ENCODE peak calls at places on chromosomes 13 and 19, in nine cellular contexts. One of them, this sample, is unnamed.

GRCh38 chr13:111664060-111664459 is 343.6 kb downstream of the TEX29 start:
- ATAC-seq in A549: no peak
- ATAC-seq in CD8-positive, alpha-beta T cell: no peak
- ATAC-seq in heart right ventricle: peak; percentile 73
- ATAC-seq in aorta: no peak
- ATAC-seq in gastrocnemius medialis: no peak
- ATAC-seq in pancreas: no peak
- ATAC-seq in foreskin keratinocyte: no peak
- ATAC-seq in heart left ventricle: peak; percentile 27
- ATAC-seq in this sample: no peak

GRCh38 chr13:28336193-28336657 is 158.7 kb downstream of the FLT1 start:
- ATAC-seq in A549: no peak
- ATAC-seq in CD8-positive, alpha-beta T cell: no peak
- ATAC-seq in heart right ventricle: peak; percentile 69
- ATAC-seq in aorta: peak; percentile 59
- ATAC-seq in gastrocnemius medialis: peak; percentile 74
- ATAC-seq in pancreas: no peak
- ATAC-seq in foreskin keratinocyte: no peak
- ATAC-seq in heart left ventricle: peak; percentile 68
- ATAC-seq in this sample: peak; percentile 71

GRCh38 chr13:35840991-35841604 is 290.1 kb downstream of the DCLK1 start:
- ATAC-seq in A549: no peak
- ATAC-seq in CD8-positive, alpha-beta T cell: no peak
- ATAC-seq in heart right ventricle: no peak
- ATAC-seq in aorta: no peak
- ATAC-seq in gastrocnemius medialis: no peak
- ATAC-seq in pancreas: no peak
- ATAC-seq in foreskin keratinocyte: no peak
- ATAC-seq in heart left ventricle: no peak
- ATAC-seq in this sample: peak; percentile 77

GRCh38 chr13:28027607-28028364 is 39.3 kb upstream of the URAD start:
- ATAC-seq in A549: no peak
- ATAC-seq in CD8-positive, alpha-beta T cell: peak; percentile 36
- ATAC-seq in heart right ventricle: no peak
- ATAC-seq in aorta: no peak
- ATAC-seq in gastrocnemius medialis: no peak
- ATAC-seq in pancreas: no peak
- ATAC-seq in foreskin keratinocyte: no peak
- ATAC-seq in heart left ventricle: no peak
- ATAC-seq in this sample: no peak

GRCh38 chr13:27160657-27161174 is 10.9 kb downstream of the USP12 start:
- ATAC-seq in A549: no peak
- ATAC-seq in CD8-positive, alpha-beta T cell: peak; percentile 77
- ATAC-seq in heart right ventricle: no peak
- ATAC-seq in aorta: no peak
- ATAC-seq in gastrocnemius medialis: no peak
- ATAC-seq in pancreas: no peak
- ATAC-seq in foreskin keratinocyte: no peak
- ATAC-seq in heart left ventricle: no peak
- ATAC-seq in this sample: no peak

GRCh38 chr19:43519436-43520088 is 7.4 kb downstream of the ETHE1 start:
- ATAC-seq in A549: peak; percentile 88
- ATAC-seq in CD8-positive, alpha-beta T cell: peak; percentile 95
- ATAC-seq in heart right ventricle: peak; percentile 60
- ATAC-seq in aorta: peak; percentile 89
- ATAC-seq in gastrocnemius medialis: peak; percentile 66
- ATAC-seq in pancreas: peak; percentile 92
- ATAC-seq in foreskin keratinocyte: peak; percentile 93
- ATAC-seq in heart left ventricle: peak; percentile 71
- ATAC-seq in this sample: peak; percentile 66

GRCh38 chr19:16397791-16398529 is 73.3 kb downstream of the KLF2 start:
- ATAC-seq in A549: no peak
- ATAC-seq in CD8-positive, alpha-beta T cell: no peak
- ATAC-seq in heart right ventricle: peak; percentile 63
- ATAC-seq in aorta: peak; percentile 68
- ATAC-seq in gastrocnemius medialis: no peak
- ATAC-seq in pancreas: peak; percentile 42
- ATAC-seq in foreskin keratinocyte: no peak
- ATAC-seq in heart left ventricle: peak; percentile 54
- ATAC-seq in this sample: peak; percentile 72

GRCh38 chr13:72530471-72530870 is 197.0 kb downstream of the MZT1 start:
- ATAC-seq in A549: no peak
- ATAC-seq in CD8-positive, alpha-beta T cell: no peak
- ATAC-seq in heart right ventricle: no peak
- ATAC-seq in aorta: no peak
- ATAC-seq in gastrocnemius medialis: no peak
- ATAC-seq in pancreas: no peak
- ATAC-seq in foreskin keratinocyte: no peak
- ATAC-seq in heart left ventricle: no peak
- ATAC-seq in this sample: no peak

GRCh38 chr13:114235697-114236096 is 1.0 kb downstream of the CDC16 start:
- ATAC-seq in A549: no peak
- ATAC-seq in CD8-positive, alpha-beta T cell: no peak
- ATAC-seq in heart right ventricle: no peak
- ATAC-seq in aorta: no peak
- ATAC-seq in gastrocnemius medialis: no peak
- ATAC-seq in pancreas: peak; percentile 4
- ATAC-seq in foreskin keratinocyte: no peak
- ATAC-seq in heart left ventricle: no peak
- ATAC-seq in this sample: no peak

DNA sequence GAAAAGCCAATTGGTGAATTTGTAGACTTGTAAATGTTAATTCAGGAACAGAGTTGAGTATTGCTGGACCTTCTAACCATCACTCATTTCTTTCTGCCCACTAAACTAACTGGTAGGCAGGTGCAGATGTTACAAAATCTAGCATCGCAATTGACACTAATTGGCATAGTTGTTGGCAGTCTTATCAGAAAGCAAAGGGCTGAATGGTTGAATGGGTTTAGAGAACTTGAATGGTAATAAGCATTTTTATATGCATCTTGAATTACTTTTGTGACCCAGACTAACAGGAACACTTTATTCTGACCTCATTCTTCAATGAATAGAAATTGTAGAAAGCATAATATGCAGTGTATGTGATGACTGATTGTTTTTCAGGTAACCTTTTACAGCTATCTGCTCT is 189.1 kb downstream of the GGACT start:
- ATAC-seq in A549: no peak
- ATAC-seq in CD8-positive, alpha-beta T cell: no peak
- ATAC-seq in heart right ventricle: no peak
- ATAC-seq in aorta: no peak
- ATAC-seq in gastrocnemius medialis: no peak
- ATAC-seq in pancreas: no peak
- ATAC-seq in foreskin keratinocyte: no peak
- ATAC-seq in heart left ventricle: no peak
- ATAC-seq in this sample: no peak
- H3K27ac ChIP-seq in A549: no peak overlapping the region
- H3K27ac ChIP-seq in CD8-positive, alpha-beta T cell: no peak overlapping the region
- H3K27ac ChIP-seq in heart right ventricle: no peak overlapping the region
- H3K27ac ChIP-seq in aorta: no peak overlapping the region
- H3K27ac ChIP-seq in gastrocnemius medialis: no peak overlapping the region
- H3K27ac ChIP-seq in pancreas: no peak overlapping the region
- H3K27ac ChIP-seq in foreskin keratinocyte: no peak overlapping the region
- H3K27ac ChIP-seq in heart left ventricle: no peak overlapping the region
- H3K27ac ChIP-seq in this sample: no peak overlapping the region

GRCh38 chr13:42007844-42008243 is 40.6 kb upstream of the DGKH start:
- ATAC-seq in A549: no peak
- ATAC-seq in CD8-positive, alpha-beta T cell: no peak
- ATAC-seq in heart right ventricle: no peak
- ATAC-seq in aorta: no peak
- ATAC-seq in gastrocnemius medialis: no peak
- ATAC-seq in pancreas: no peak
- ATAC-seq in foreskin keratinocyte: no peak
- ATAC-seq in heart left ventricle: no peak
- ATAC-seq in this sample: no peak
- H3K27ac ChIP-seq in A549: no peak overlapping the region
- H3K27ac ChIP-seq in CD8-positive, alpha-beta T cell: no peak overlapping the region
- H3K27ac ChIP-seq in heart right ventricle: no peak overlapping the region
- H3K27ac ChIP-seq in aorta: no peak overlapping the region
- H3K27ac ChIP-seq in gastrocnemius medialis: no peak overlapping the region
- H3K27ac ChIP-seq in pancreas: no peak overlapping the region
- H3K27ac ChIP-seq in foreskin keratinocyte: no peak overlapping the region
- H3K27ac ChIP-seq in heart left ventricle: no peak overlapping the region
- H3K27ac ChIP-seq in this sample: no peak overlapping the region

GRCh38 chr13:33205804-33206221 is 79.7 kb downstream of the STARD13 start:
- ATAC-seq in A549: no peak
- ATAC-seq in CD8-positive, alpha-beta T cell: no peak
- ATAC-seq in heart right ventricle: no peak
- ATAC-seq in aorta: peak; percentile 12
- ATAC-seq in gastrocnemius medialis: no peak
- ATAC-seq in pancreas: peak; percentile 74
- ATAC-seq in foreskin keratinocyte: no peak
- ATAC-seq in heart left ventricle: peak; percentile 25
- ATAC-seq in this sample: no peak
- H3K27ac ChIP-seq in A549: no peak overlapping the region
- H3K27ac ChIP-seq in CD8-positive, alpha-beta T cell: no peak overlapping the region
- H3K27ac ChIP-seq in heart right ventricle: peak overlapping the region; percentile 67
- H3K27ac ChIP-seq in aorta: peak overlapping the region; percentile 91
- H3K27ac ChIP-seq in gastrocnemius medialis: peak overlapping the region; percentile 54
- H3K27ac ChIP-seq in pancreas: peak overlapping the region; percentile 84
- H3K27ac ChIP-seq in foreskin keratinocyte: no peak overlapping the region
- H3K27ac ChIP-seq in heart left ventricle: peak overlapping the region; percentile 88
- H3K27ac ChIP-seq in this sample: peak overlapping the region; percentile 90

DNA sequence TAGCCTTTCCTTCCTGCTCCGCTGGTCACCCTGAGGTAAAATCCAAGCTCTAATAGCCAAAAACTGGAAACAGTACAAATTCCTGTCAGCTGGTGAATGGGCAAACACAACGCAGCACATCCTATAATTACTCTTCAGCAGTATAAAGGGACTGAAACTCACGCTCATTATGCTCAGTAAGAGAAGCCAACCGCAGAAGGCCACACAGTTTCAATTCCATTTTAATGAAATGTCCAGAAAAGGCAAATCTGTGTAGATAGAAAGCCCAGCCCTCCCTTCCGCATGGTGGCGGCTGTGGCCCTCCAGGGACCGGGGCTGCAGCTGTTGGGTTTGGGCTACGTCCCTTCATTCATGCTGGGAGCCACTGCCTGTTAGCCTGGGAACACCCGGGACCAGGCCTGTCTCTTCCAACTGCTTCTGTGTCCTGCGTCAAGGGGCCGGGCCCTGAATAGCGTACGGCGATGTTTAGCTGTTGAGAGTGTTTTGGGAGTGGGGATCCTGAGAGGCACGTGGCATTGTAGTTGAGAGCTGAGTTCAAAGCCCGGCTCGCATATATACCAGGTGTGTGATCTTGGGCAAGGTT is 23.5 kb downstream of the NKPD1 start:
- ATAC-seq in A549: no peak
- ATAC-seq in CD8-positive, alpha-beta T cell: no peak
- ATAC-seq in heart right ventricle: peak; percentile 82
- ATAC-seq in aorta: no peak
- ATAC-seq in gastrocnemius medialis: peak; percentile 18
- ATAC-seq in pancreas: no peak
- ATAC-seq in foreskin keratinocyte: no peak
- ATAC-seq in heart left ventricle: peak; percentile 61
- ATAC-seq in this sample: peak; percentile 25
- H3K27ac ChIP-seq in A549: peak overlapping the region; percentile 74
- H3K27ac ChIP-seq in CD8-positive, alpha-beta T cell: no peak overlapping the region
- H3K27ac ChIP-seq in heart right ventricle: no peak overlapping the region
- H3K27ac ChIP-seq in aorta: no peak overlapping the region
- H3K27ac ChIP-seq in gastrocnemius medialis: no peak overlapping the region
- H3K27ac ChIP-seq in pancreas: no peak overlapping the region
- H3K27ac ChIP-seq in foreskin keratinocyte: no peak overlapping the region
- H3K27ac ChIP-seq in heart left ventricle: peak overlapping the region; percentile 32
- H3K27ac ChIP-seq in this sample: no peak overlapping the region

DNA sequence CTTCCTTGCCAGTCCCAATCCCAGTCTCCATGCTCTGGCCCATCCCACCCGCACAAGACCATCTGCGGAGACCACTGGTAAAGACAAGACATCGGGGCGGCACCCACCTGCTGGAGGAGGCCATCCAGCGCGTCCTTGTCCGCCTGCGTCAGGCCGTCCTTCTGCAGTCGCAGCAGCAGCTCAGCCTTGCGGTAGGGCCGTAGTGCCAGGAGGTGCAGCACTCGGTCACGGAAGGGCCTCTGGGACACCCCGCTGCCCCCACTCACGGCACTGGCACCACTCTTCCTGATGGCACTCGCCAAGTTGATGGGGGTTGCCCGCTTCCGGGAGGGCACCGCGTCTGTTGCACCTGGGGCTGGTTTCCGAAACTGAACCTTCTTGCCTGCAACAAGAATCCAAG is 23.5 kb upstream of the ISYNA1 start:
- ATAC-seq in A549: no peak
- ATAC-seq in CD8-positive, alpha-beta T cell: no peak
- ATAC-seq in heart right ventricle: no peak
- ATAC-seq in aorta: no peak
- ATAC-seq in gastrocnemius medialis: no peak
- ATAC-seq in pancreas: no peak
- ATAC-seq in foreskin keratinocyte: no peak
- ATAC-seq in heart left ventricle: no peak
- ATAC-seq in this sample: no peak
- H3K27ac ChIP-seq in A549: no peak overlapping the region
- H3K27ac ChIP-seq in CD8-positive, alpha-beta T cell: no peak overlapping the region
- H3K27ac ChIP-seq in heart right ventricle: no peak overlapping the region
- H3K27ac ChIP-seq in aorta: peak overlapping the region; percentile 66
- H3K27ac ChIP-seq in gastrocnemius medialis: peak overlapping the region; percentile 93
- H3K27ac ChIP-seq in pancreas: no peak overlapping the region
- H3K27ac ChIP-seq in foreskin keratinocyte: no peak overlapping the region
- H3K27ac ChIP-seq in heart left ventricle: peak overlapping the region; percentile 87
- H3K27ac ChIP-seq in this sample: no peak overlapping the region

DNA sequence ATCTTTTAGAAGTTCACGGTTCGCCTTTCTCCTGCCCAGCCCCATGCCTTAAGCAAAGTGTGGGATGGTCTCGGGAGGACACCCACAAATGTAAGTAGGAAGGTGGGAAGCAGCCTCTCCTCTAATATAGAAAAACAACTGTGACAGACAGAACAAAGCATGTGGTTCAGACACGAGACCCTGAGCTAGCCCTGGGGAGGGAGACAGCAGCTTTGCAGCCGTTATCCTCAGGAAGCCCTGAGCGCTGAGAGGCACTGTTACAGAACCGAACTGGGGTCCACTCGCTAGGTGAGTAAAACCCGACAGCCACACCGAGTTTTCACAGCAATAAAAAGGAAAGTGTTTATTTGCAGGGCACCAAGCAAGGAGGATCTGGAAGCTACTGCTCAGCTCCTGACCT is 210.6 kb downstream of the UQCRFS1 start:
- ATAC-seq in A549: no peak
- ATAC-seq in CD8-positive, alpha-beta T cell: no peak
- ATAC-seq in heart right ventricle: no peak
- ATAC-seq in aorta: no peak
- ATAC-seq in gastrocnemius medialis: no peak
- ATAC-seq in pancreas: no peak
- ATAC-seq in foreskin keratinocyte: no peak
- ATAC-seq in heart left ventricle: no peak
- ATAC-seq in this sample: no peak
- H3K27ac ChIP-seq in A549: no peak overlapping the region
- H3K27ac ChIP-seq in CD8-positive, alpha-beta T cell: no peak overlapping the region
- H3K27ac ChIP-seq in heart right ventricle: no peak overlapping the region
- H3K27ac ChIP-seq in aorta: no peak overlapping the region
- H3K27ac ChIP-seq in gastrocnemius medialis: no peak overlapping the region
- H3K27ac ChIP-seq in pancreas: no peak overlapping the region
- H3K27ac ChIP-seq in foreskin keratinocyte: no peak overlapping the region
- H3K27ac ChIP-seq in heart left ventricle: no peak overlapping the region
- H3K27ac ChIP-seq in this sample: no peak overlapping the region

DNA sequence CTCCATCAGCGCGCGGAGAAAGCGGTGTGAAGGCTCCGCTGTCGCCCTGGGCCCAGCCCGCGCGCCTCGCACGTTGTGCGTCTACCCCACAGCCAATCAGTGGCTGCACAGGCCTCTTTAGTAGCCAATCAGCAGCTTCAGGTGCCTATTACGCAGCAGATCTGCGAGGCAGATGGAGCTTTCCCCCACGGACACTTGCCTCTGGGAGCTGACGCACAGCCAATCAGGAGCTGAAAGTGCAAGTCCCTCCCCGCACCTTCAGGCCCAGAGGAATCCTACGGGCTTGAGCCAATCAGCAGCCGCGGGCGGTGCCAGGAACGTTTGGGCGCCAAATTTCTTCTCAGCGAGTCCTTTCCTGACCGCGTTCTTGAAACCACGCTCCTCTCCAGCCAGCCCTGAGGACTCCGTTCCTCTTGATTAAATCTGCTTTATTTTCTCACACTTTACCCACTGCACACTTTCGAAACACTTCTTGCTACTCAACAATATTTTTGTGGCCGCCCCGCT is 39.9 kb downstream of the SIGLEC7 start:
- ATAC-seq in A549: no peak
- ATAC-seq in CD8-positive, alpha-beta T cell: no peak
- ATAC-seq in heart right ventricle: no peak
- ATAC-seq in aorta: no peak
- ATAC-seq in gastrocnemius medialis: no peak
- ATAC-seq in pancreas: no peak
- ATAC-seq in foreskin keratinocyte: no peak
- ATAC-seq in heart left ventricle: no peak
- ATAC-seq in this sample: no peak
- H3K27ac ChIP-seq in A549: no peak overlapping the region
- H3K27ac ChIP-seq in CD8-positive, alpha-beta T cell: no peak overlapping the region
- H3K27ac ChIP-seq in heart right ventricle: no peak overlapping the region
- H3K27ac ChIP-seq in aorta: no peak overlapping the region
- H3K27ac ChIP-seq in gastrocnemius medialis: no peak overlapping the region
- H3K27ac ChIP-seq in pancreas: no peak overlapping the region
- H3K27ac ChIP-seq in foreskin keratinocyte: no peak overlapping the region
- H3K27ac ChIP-seq in heart left ventricle: no peak overlapping the region
- H3K27ac ChIP-seq in this sample: no peak overlapping the region